ENCODE peak calls at places on chromosomes 3 and 15, in nine cellular contexts. One of them, this sample, is unnamed.

GRCh38 chr15:38217181-38217580 is 35.5 kb upstream of the SPRED1 start:
- DNase-seq in tibial nerve: no peak
- DNase-seq in fibroblast of lung: peak; percentile 94
- DNase-seq in ovary: no peak
- DNase-seq in A549: no peak
- DNase-seq in left ventricle myocardium inferior: no peak
- DNase-seq in AG04450: peak; percentile 23
- DNase-seq in PC-3: peak; percentile 82
- DNase-seq in stomach: no peak
- DNase-seq in this sample: peak; percentile 31

GRCh38 chr3:122233109-122233952 is 49.9 kb downstream of the CASR start:
- DNase-seq in tibial nerve: peak; percentile 47
- DNase-seq in A549: no peak
- DNase-seq in ovary: no peak
- DNase-seq in AG04450: no peak
- DNase-seq in left ventricle myocardium inferior: no peak
- DNase-seq in PC-3: no peak
- DNase-seq in fibroblast of lung: no peak
- DNase-seq in stomach: no peak
- DNase-seq in this sample: no peak

GRCh38 chr15:43246261-43246764 is 20.4 kb downstream of the TGM5 start:
- DNase-seq in left ventricle myocardium inferior: no peak
- DNase-seq in fibroblast of lung: no peak
- DNase-seq in AG04450: no peak
- DNase-seq in A549: no peak
- DNase-seq in ovary: no peak
- DNase-seq in stomach: no peak
- DNase-seq in PC-3: no peak
- DNase-seq in tibial nerve: no peak
- DNase-seq in this sample: no peak

GRCh38 chr3:57145852-57146251 is 19.3 kb downstream of the IL17RD start:
- DNase-seq in left ventricle myocardium inferior: no peak
- DNase-seq in AG04450: no peak
- DNase-seq in PC-3: no peak
- DNase-seq in fibroblast of lung: no peak
- DNase-seq in tibial nerve: no peak
- DNase-seq in stomach: no peak
- DNase-seq in ovary: no peak
- DNase-seq in A549: no peak
- DNase-seq in this sample: no peak

GRCh38 chr3:106485802-106486201 is 617.0 kb upstream of the CBLB start:
- DNase-seq in tibial nerve: no peak
- DNase-seq in ovary: no peak
- DNase-seq in fibroblast of lung: no peak
- DNase-seq in left ventricle myocardium inferior: no peak
- DNase-seq in A549: no peak
- DNase-seq in stomach: no peak
- DNase-seq in PC-3: no peak
- DNase-seq in AG04450: no peak
- DNase-seq in this sample: no peak

GRCh38 chr15:77642019-77642418 is 9.3 kb upstream of the LINGO1 start:
- DNase-seq in ovary: no peak
- DNase-seq in left ventricle myocardium inferior: no peak
- DNase-seq in stomach: no peak
- DNase-seq in AG04450: no peak
- DNase-seq in tibial nerve: no peak
- DNase-seq in A549: no peak
- DNase-seq in fibroblast of lung: no peak
- DNase-seq in PC-3: no peak
- DNase-seq in this sample: no peak

GRCh38 chr3:164194842-164195241 is 883.5 kb downstream of the SI start:
- DNase-seq in ovary: no peak
- DNase-seq in tibial nerve: no peak
- DNase-seq in left ventricle myocardium inferior: no peak
- DNase-seq in stomach: no peak
- DNase-seq in AG04450: no peak
- DNase-seq in PC-3: peak; percentile 4
- DNase-seq in A549: no peak
- DNase-seq in fibroblast of lung: no peak
- DNase-seq in this sample: no peak

GRCh38 chr3:20622304-20622703 is 436.3 kb upstream of the SGO1 start:
- DNase-seq in ovary: no peak
- DNase-seq in A549: no peak
- DNase-seq in PC-3: peak; percentile 80
- DNase-seq in stomach: no peak
- DNase-seq in tibial nerve: no peak
- DNase-seq in left ventricle myocardium inferior: no peak
- DNase-seq in AG04450: no peak
- DNase-seq in fibroblast of lung: peak; percentile 62
- DNase-seq in this sample: no peak

GRCh38 chr3:172622916-172623700 is 87.8 kb downstream of the NCEH1 start:
- DNase-seq in A549: no peak
- DNase-seq in stomach: peak; percentile 38
- DNase-seq in fibroblast of lung: peak; percentile 77
- DNase-seq in AG04450: no peak
- DNase-seq in tibial nerve: peak; percentile 51
- DNase-seq in left ventricle myocardium inferior: no peak
- DNase-seq in PC-3: peak; percentile 78
- DNase-seq in ovary: no peak
- DNase-seq in this sample: peak; percentile 45

GRCh38 chr3:51311055-51311454 is 74.0 kb upstream of the MANF start:
- DNase-seq in stomach: no peak
- DNase-seq in fibroblast of lung: peak; percentile 23
- DNase-seq in tibial nerve: no peak
- DNase-seq in A549: peak; percentile 20
- DNase-seq in PC-3: peak; percentile 50
- DNase-seq in left ventricle myocardium inferior: no peak
- DNase-seq in ovary: no peak
- DNase-seq in AG04450: peak; percentile 7
- DNase-seq in this sample: peak; percentile 14

GRCh38 chr3:102747611-102748010 is 312.8 kb downstream of the ZPLD1 start:
- DNase-seq in A549: no peak
- DNase-seq in tibial nerve: no peak
- DNase-seq in stomach: no peak
- DNase-seq in PC-3: no peak
- DNase-seq in fibroblast of lung: no peak
- DNase-seq in ovary: no peak
- DNase-seq in AG04450: no peak
- DNase-seq in left ventricle myocardium inferior: no peak
- DNase-seq in this sample: no peak

GRCh38 chr15:85002517-85002916 is 20.9 kb downstream of the PDE8A start:
- DNase-seq in PC-3: no peak
- DNase-seq in tibial nerve: no peak
- DNase-seq in fibroblast of lung: peak; percentile 74
- DNase-seq in AG04450: no peak
- DNase-seq in ovary: no peak
- DNase-seq in A549: no peak
- DNase-seq in left ventricle myocardium inferior: no peak
- DNase-seq in stomach: no peak
- DNase-seq in this sample: no peak

GRCh38 chr3:145145461-145145860 is 1015.5 kb downstream of the PLOD2 start:
- DNase-seq in fibroblast of lung: no peak
- DNase-seq in ovary: no peak
- DNase-seq in tibial nerve: no peak
- DNase-seq in AG04450: no peak
- DNase-seq in left ventricle myocardium inferior: no peak
- DNase-seq in PC-3: no peak
- DNase-seq in A549: no peak
- DNase-seq in stomach: no peak
- DNase-seq in this sample: no peak

DNA sequence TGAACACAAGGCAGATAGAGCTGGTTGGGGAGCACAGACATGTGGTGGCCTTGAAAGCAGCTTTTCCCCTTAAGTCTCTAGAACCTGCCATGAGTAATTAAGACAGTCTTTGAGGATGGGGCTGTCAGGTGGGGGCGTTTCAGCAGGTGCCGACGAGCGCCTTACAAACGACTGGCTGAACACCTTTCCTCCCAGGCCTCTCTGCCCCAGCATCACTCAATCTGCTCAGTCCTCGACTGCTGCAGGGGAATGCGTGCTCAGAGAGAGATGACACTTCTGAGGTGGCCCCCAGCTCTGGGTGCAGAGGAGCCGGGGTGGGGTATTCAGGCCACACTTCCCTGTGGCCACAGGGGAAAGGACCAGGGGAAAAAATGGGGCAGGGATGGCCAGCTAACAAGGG is 8.1 kb upstream of the NCKIPSD start:
- DNase-seq in AG04450: no peak
- DNase-seq in A549: no peak
- DNase-seq in ovary: no peak
- DNase-seq in left ventricle myocardium inferior: no peak
- DNase-seq in PC-3: no peak
- DNase-seq in tibial nerve: no peak
- DNase-seq in fibroblast of lung: no peak
- DNase-seq in stomach: no peak
- DNase-seq in this sample: no peak
- H3K27ac ChIP-seq in AG04450: no peak overlapping the region
- H3K27ac ChIP-seq in A549: peak overlapping the region; percentile 45
- H3K27ac ChIP-seq in ovary: peak overlapping the region; percentile 83
- H3K27ac ChIP-seq in left ventricle myocardium inferior: peak overlapping the region; percentile 89
- H3K27ac ChIP-seq in PC-3: no peak overlapping the region
- H3K27ac ChIP-seq in tibial nerve: peak overlapping the region; percentile 98
- H3K27ac ChIP-seq in fibroblast of lung: peak overlapping the region; percentile 61
- H3K27ac ChIP-seq in stomach: peak overlapping the region; percentile 84
- H3K27ac ChIP-seq in this sample: peak overlapping the region; percentile 96

GRCh38 chr15:27057904-27058645 is 87.1 kb downstream of the GABRG3 start:
- DNase-seq in A549: no peak
- DNase-seq in stomach: no peak
- DNase-seq in fibroblast of lung: peak; percentile 79
- DNase-seq in tibial nerve: no peak
- DNase-seq in left ventricle myocardium inferior: no peak
- DNase-seq in PC-3: peak; percentile 59
- DNase-seq in ovary: no peak
- DNase-seq in AG04450: no peak
- DNase-seq in this sample: peak; percentile 19

GRCh38 chr15:27061739-27062138 is 90.8 kb downstream of the GABRG3 start:
- DNase-seq in tibial nerve: no peak
- DNase-seq in AG04450: no peak
- DNase-seq in A549: no peak
- DNase-seq in PC-3: peak; percentile 13
- DNase-seq in fibroblast of lung: no peak
- DNase-seq in left ventricle myocardium inferior: no peak
- DNase-seq in stomach: no peak
- DNase-seq in ovary: no peak
- DNase-seq in this sample: no peak

GRCh38 chr15:27058939-27059338 is 88.0 kb downstream of the GABRG3 start:
- DNase-seq in A549: no peak
- DNase-seq in stomach: no peak
- DNase-seq in fibroblast of lung: no peak
- DNase-seq in ovary: no peak
- DNase-seq in tibial nerve: no peak
- DNase-seq in PC-3: no peak
- DNase-seq in left ventricle myocardium inferior: no peak
- DNase-seq in AG04450: no peak
- DNase-seq in this sample: no peak

GRCh38 chr15:27064080-27064479 is 93.1 kb downstream of the GABRG3 start:
- DNase-seq in left ventricle myocardium inferior: no peak
- DNase-seq in AG04450: no peak
- DNase-seq in PC-3: no peak
- DNase-seq in stomach: no peak
- DNase-seq in ovary: no peak
- DNase-seq in tibial nerve: no peak
- DNase-seq in A549: no peak
- DNase-seq in fibroblast of lung: no peak
- DNase-seq in this sample: no peak

DNA sequence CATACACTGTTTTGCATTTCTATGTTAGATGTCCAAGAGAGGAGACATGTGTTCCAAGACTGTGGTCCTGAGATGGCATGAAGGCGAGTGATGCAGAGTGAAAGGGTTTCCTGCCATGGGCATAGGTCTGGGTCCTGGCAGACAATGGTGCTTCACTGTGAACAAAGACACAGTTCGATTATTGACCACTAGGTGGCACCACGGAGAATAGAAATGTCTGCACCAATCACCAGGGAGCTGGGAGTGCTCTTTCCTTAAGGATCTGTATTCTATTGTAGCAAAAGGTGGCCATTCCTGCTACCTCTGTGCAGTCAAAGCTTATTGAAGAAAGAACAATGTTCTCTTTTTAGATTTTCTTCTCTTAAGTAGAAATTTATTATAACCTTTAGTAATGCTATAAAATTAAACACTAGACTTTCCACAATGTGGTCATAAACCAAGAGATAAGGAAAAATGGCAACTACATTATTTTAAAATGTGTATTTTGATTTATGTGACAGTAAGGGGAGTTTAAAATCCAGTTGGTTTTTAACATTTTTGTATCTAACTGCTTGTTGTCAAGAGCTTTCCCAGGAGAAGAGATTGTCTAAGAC is 88.7 kb downstream of the GABRG3 start:
- DNase-seq in stomach: no peak
- DNase-seq in PC-3: peak; percentile 44
- DNase-seq in AG04450: no peak
- DNase-seq in ovary: no peak
- DNase-seq in fibroblast of lung: peak; percentile 30
- DNase-seq in left ventricle myocardium inferior: no peak
- DNase-seq in A549: peak; percentile 84
- DNase-seq in tibial nerve: peak; percentile 71
- DNase-seq in this sample: peak; percentile 28
- TF ChIP-seq CTCF in stomach: peak; percentile 40
- TF ChIP-seq CTCF in PC-3: peak; percentile 68
- TF ChIP-seq CTCF in AG04450: peak; percentile 53
- TF ChIP-seq CTCF in ovary: no peak
- TF ChIP-seq CTCF in fibroblast of lung: peak; percentile 64
- TF ChIP-seq CTCF in left ventricle myocardium inferior: peak; percentile 70
- TF ChIP-seq CTCF in A549: peak; percentile 55
- TF ChIP-seq CTCF in tibial nerve: peak; percentile 31
- TF ChIP-seq CTCF in this sample: peak; percentile 58

GRCh38 chr3:187504435-187504834 is 136.2 kb downstream of the RTP4 start:
- DNase-seq in AG04450: no peak
- DNase-seq in tibial nerve: no peak
- DNase-seq in PC-3: no peak
- DNase-seq in A549: no peak
- DNase-seq in fibroblast of lung: peak; percentile 13
- DNase-seq in ovary: no peak
- DNase-seq in stomach: no peak
- DNase-seq in left ventricle myocardium inferior: no peak
- DNase-seq in this sample: no peak

GRCh38 chr3:187507266-187507665 is 139.1 kb downstream of the RTP4 start:
- DNase-seq in AG04450: no peak
- DNase-seq in PC-3: no peak
- DNase-seq in fibroblast of lung: no peak
- DNase-seq in tibial nerve: no peak
- DNase-seq in left ventricle myocardium inferior: no peak
- DNase-seq in A549: no peak
- DNase-seq in stomach: no peak
- DNase-seq in ovary: no peak
- DNase-seq in this sample: no peak

GRCh38 chr3:187507905-187508304 is 139.7 kb downstream of the RTP4 start:
- DNase-seq in left ventricle myocardium inferior: no peak
- DNase-seq in A549: no peak
- DNase-seq in tibial nerve: no peak
- DNase-seq in ovary: no peak
- DNase-seq in PC-3: no peak
- DNase-seq in AG04450: no peak
- DNase-seq in fibroblast of lung: no peak
- DNase-seq in stomach: no peak
- DNase-seq in this sample: no peak
- H3K27ac ChIP-seq in left ventricle myocardium inferior: no peak overlapping the region
- H3K27ac ChIP-seq in A549: no peak overlapping the region
- H3K27ac ChIP-seq in tibial nerve: no peak overlapping the region
- H3K27ac ChIP-seq in ovary: no peak overlapping the region
- H3K27ac ChIP-seq in PC-3: no peak overlapping the region
- H3K27ac ChIP-seq in AG04450: no peak overlapping the region
- H3K27ac ChIP-seq in fibroblast of lung: no peak overlapping the region
- H3K27ac ChIP-seq in stomach: no peak overlapping the region
- H3K27ac ChIP-seq in this sample: no peak overlapping the region

GRCh38 chr15:73249499-73249898 is 119.3 kb downstream of the HCN4 start:
- DNase-seq in ovary: no peak
- DNase-seq in stomach: no peak
- DNase-seq in AG04450: no peak
- DNase-seq in PC-3: no peak
- DNase-seq in fibroblast of lung: no peak
- DNase-seq in A549: no peak
- DNase-seq in tibial nerve: no peak
- DNase-seq in left ventricle myocardium inferior: no peak
- DNase-seq in this sample: no peak
- TF ChIP-seq CTCF in ovary: no peak
- TF ChIP-seq CTCF in stomach: no peak
- TF ChIP-seq CTCF in AG04450: no peak
- TF ChIP-seq CTCF in PC-3: no peak
- TF ChIP-seq CTCF in fibroblast of lung: no peak
- TF ChIP-seq CTCF in A549: no peak
- TF ChIP-seq CTCF in tibial nerve: no peak
- TF ChIP-seq CTCF in left ventricle myocardium inferior: no peak
- TF ChIP-seq CTCF in this sample: no peak